ENCODE peak calls at places on chromosome 19, in four cellular contexts. One of them, this sample, is unnamed.

GRCh38 chr19:32199501-32200040 is 145.8 kb upstream of the ZNF507 start:
- DNase-seq in breast epithelium: no peak
- DNase-seq in effector CD4-positive, alpha-beta T cell: no peak
- DNase-seq in foreskin fibroblast: no peak
- DNase-seq in this sample: no peak

GRCh38 chr19:34220472-34221063 is 33.8 kb upstream of the GARRE1 start:
- DNase-seq in breast epithelium: peak
- DNase-seq in effector CD4-positive, alpha-beta T cell: peak
- DNase-seq in foreskin fibroblast: peak
- DNase-seq in this sample: peak

GRCh38 chr19:10871711-10872550 is 578 bp downstream of the CARM1 start:
- DNase-seq in breast epithelium: peak
- DNase-seq in effector CD4-positive, alpha-beta T cell: peak
- DNase-seq in foreskin fibroblast: peak
- DNase-seq in this sample: no peak

GRCh38 chr19:17739121-17739875 is 12.0 kb upstream of the FCHO1 start:
- DNase-seq in breast epithelium: no peak
- DNase-seq in effector CD4-positive, alpha-beta T cell: no peak
- DNase-seq in foreskin fibroblast: peak
- DNase-seq in this sample: no peak

GRCh38 chr19:5171711-5172110 is 168.9 kb downstream of the PTPRS start:
- DNase-seq in breast epithelium: no peak
- DNase-seq in effector CD4-positive, alpha-beta T cell: no peak
- DNase-seq in foreskin fibroblast: no peak
- DNase-seq in this sample: no peak

GRCh38 chr19:42280761-42281174 is 11.7 kb downstream of the CIC start:
- DNase-seq in breast epithelium: no peak
- DNase-seq in effector CD4-positive, alpha-beta T cell: no peak
- DNase-seq in foreskin fibroblast: peak
- DNase-seq in this sample: no peak

GRCh38 chr19:37966211-37967072 is 59.4 kb downstream of the SIPA1L3 start:
- DNase-seq in breast epithelium: peak
- DNase-seq in effector CD4-positive, alpha-beta T cell: no peak
- DNase-seq in foreskin fibroblast: no peak
- DNase-seq in this sample: no peak

GRCh38 chr19:42113641-42114348 is 18.5 kb downstream of the POU2F2 start:
- DNase-seq in breast epithelium: no peak
- DNase-seq in effector CD4-positive, alpha-beta T cell: no peak
- DNase-seq in foreskin fibroblast: peak
- DNase-seq in this sample: no peak

GRCh38 chr19:21839966-21840365 is 4.0 kb upstream of the ZNF43 start:
- DNase-seq in breast epithelium: no peak
- DNase-seq in effector CD4-positive, alpha-beta T cell: no peak
- DNase-seq in foreskin fibroblast: no peak
- DNase-seq in this sample: no peak

GRCh38 chr19:14167013-14167593 is 30.7 kb upstream of the ASF1B start:
- DNase-seq in breast epithelium: no peak
- DNase-seq in effector CD4-positive, alpha-beta T cell: no peak
- DNase-seq in foreskin fibroblast: no peak
- DNase-seq in this sample: no peak

GRCh38 chr19:35349614-35350521 is 2.2 kb downstream of the FFAR1 start:
- DNase-seq in breast epithelium: no peak
- DNase-seq in effector CD4-positive, alpha-beta T cell: no peak
- DNase-seq in foreskin fibroblast: no peak
- DNase-seq in this sample: no peak

GRCh38 chr19:49749055-49749716 is 13.9 kb downstream of the TSKS start:
- DNase-seq in breast epithelium: no peak
- DNase-seq in effector CD4-positive, alpha-beta T cell: no peak
- DNase-seq in foreskin fibroblast: peak
- DNase-seq in this sample: no peak

GRCh38 chr19:46697142-46697960 is 19.6 kb downstream of the PRKD2 start:
- DNase-seq in breast epithelium: no peak
- DNase-seq in effector CD4-positive, alpha-beta T cell: no peak
- DNase-seq in foreskin fibroblast: peak
- DNase-seq in this sample: no peak

GRCh38 chr19:38263696-38264485 is 482 bp upstream of the SPINT2 start:
- DNase-seq in breast epithelium: peak
- DNase-seq in effector CD4-positive, alpha-beta T cell: peak
- DNase-seq in foreskin fibroblast: peak
- DNase-seq in this sample: peak

GRCh38 chr19:6587998-6588507 is 2.9 kb downstream of the CD70 start:
- DNase-seq in breast epithelium: no peak
- DNase-seq in effector CD4-positive, alpha-beta T cell: no peak
- DNase-seq in foreskin fibroblast: no peak
- DNase-seq in this sample: no peak

GRCh38 chr19:18419195-18419698 is at the start of gene SSBP4:
- DNase-seq in breast epithelium: no peak
- DNase-seq in effector CD4-positive, alpha-beta T cell: peak
- DNase-seq in foreskin fibroblast: peak
- DNase-seq in this sample: peak

GRCh38 chr19:588093-588742 is 1.5 kb upstream of the HCN2 start:
- DNase-seq in breast epithelium: peak
- DNase-seq in effector CD4-positive, alpha-beta T cell: peak
- DNase-seq in foreskin fibroblast: peak
- DNase-seq in this sample: peak

GRCh38 chr19:21210037-21210621 is 68.3 kb downstream of the ZNF431 start:
- DNase-seq in breast epithelium: no peak
- DNase-seq in effector CD4-positive, alpha-beta T cell: no peak
- DNase-seq in foreskin fibroblast: no peak
- DNase-seq in this sample: no peak

GRCh38 chr19:2636897-2637683 is 65.4 kb downstream of the GNG7 start:
- DNase-seq in breast epithelium: no peak
- DNase-seq in effector CD4-positive, alpha-beta T cell: peak
- DNase-seq in foreskin fibroblast: peak
- DNase-seq in this sample: peak

GRCh38 chr19:35073516-35073915 is 32.0 kb downstream of the HPN start:
- DNase-seq in breast epithelium: no peak
- DNase-seq in effector CD4-positive, alpha-beta T cell: no peak
- DNase-seq in foreskin fibroblast: no peak
- DNase-seq in this sample: no peak

GRCh38 chr19:29812080-29812880 is 489 bp downstream of the CCNE1 start:
- DNase-seq in breast epithelium: no peak
- DNase-seq in effector CD4-positive, alpha-beta T cell: peak
- DNase-seq in foreskin fibroblast: peak
- DNase-seq in this sample: peak

GRCh38 chr19:12834418-12834943 is at the start of gene RTBDN:
- DNase-seq in breast epithelium: no peak
- DNase-seq in effector CD4-positive, alpha-beta T cell: no peak
- DNase-seq in foreskin fibroblast: no peak
- DNase-seq in this sample: no peak

GRCh38 chr19:47697863-47698609 is 15.2 kb upstream of the EHD2 start:
- DNase-seq in breast epithelium: peak
- DNase-seq in effector CD4-positive, alpha-beta T cell: peak
- DNase-seq in foreskin fibroblast: peak
- DNase-seq in this sample: peak

GRCh38 chr19:41821003-41821735 is 23.3 kb downstream of the LYPD4 start:
- DNase-seq in breast epithelium: no peak
- DNase-seq in effector CD4-positive, alpha-beta T cell: peak
- DNase-seq in foreskin fibroblast: peak
- DNase-seq in this sample: peak